ENCODE peak calls at places on chromosome 3, in nine cellular contexts. W is HepG2, S is PC-3, E is MM.1S, I is GM23248, M is fibroblast of lung, U is IMR-90, D is H9, V is endodermal cell. Y is an unnamed sample. For H3K27me3 and H3K4me1, the result is how much of the 10 kb centered on the place peaks cover.

GRCh38 chr3:107446706-107447105 is 69.5 kb downstream of the CCDC54 start:
- DNase-seq in W (no peak), S (no peak), E (no peak), I (no peak), M (no peak), U (no peak), D (no peak), V (no peak), Y (no peak)

GRCh38 chr3:37904614-37905047 is 43.0 kb downstream of the CTDSPL start:
- DNase-seq in W (no peak), S (no peak), E (no peak), I (peak), M (peak), U (peak), D (no peak), V (no peak), Y (no peak)

GRCh38 chr3:105228696-105229095 is 138.0 kb upstream of the ALCAM start:
- DNase-seq in W (no peak), S (peak), E (no peak), I (no peak), M (peak), U (no peak), D (no peak), V (no peak), Y (no peak)

GRCh38 chr3:190911382-190911781 is 48.9 kb upstream of the GMNC start:
- DNase-seq in W (no peak), S (no peak), E (no peak), I (no peak), M (no peak), U (no peak), D (no peak), V (peak), Y (no peak)

GRCh38 chr3:187955076-187955952 is 198.6 kb upstream of the LPP start:
- DNase-seq in W (peak), S (peak), E (no peak), I (peak), M (peak), U (peak), D (no peak), V (no peak), Y (peak)

GRCh38 chr3:23805881-23806321 is at the start of gene UBE2E1:
- DNase-seq in W (peak), S (peak), E (peak), I (peak), M (peak), U (peak), D (peak), V (no peak), Y (peak)

GRCh38 chr3:4531478-4532025 is 38.4 kb downstream of the ITPR1 start:
- DNase-seq in W (no peak), S (peak), E (no peak), I (no peak), M (peak), U (peak), D (no peak), V (peak), Y (no peak)

GRCh38 chr3:43218921-43219320 is 67.4 kb upstream of the SNRK start:
- DNase-seq in W (no peak), S (no peak), E (no peak), I (no peak), M (no peak), U (no peak), D (no peak), V (no peak), Y (no peak)

GRCh38 chr3:111237906-111238305 is 166.3 kb downstream of the NECTIN3 start:
- DNase-seq in W (no peak), S (peak), E (no peak), I (no peak), M (peak), U (no peak), D (no peak), V (no peak), Y (no peak)

GRCh38 chr3:44419923-44420650 is 57.4 kb downstream of the ZNF445 start:
- DNase-seq in W (no peak), S (no peak), E (no peak), I (no peak), M (no peak), U (no peak), D (no peak), V (peak), Y (no peak)
- H3K27me3 ChIP-seq in W (under half), S (under half), E (under half), I (under half), M (under half), U (under half), D (under half), V (under half), Y (under half)

DNA sequence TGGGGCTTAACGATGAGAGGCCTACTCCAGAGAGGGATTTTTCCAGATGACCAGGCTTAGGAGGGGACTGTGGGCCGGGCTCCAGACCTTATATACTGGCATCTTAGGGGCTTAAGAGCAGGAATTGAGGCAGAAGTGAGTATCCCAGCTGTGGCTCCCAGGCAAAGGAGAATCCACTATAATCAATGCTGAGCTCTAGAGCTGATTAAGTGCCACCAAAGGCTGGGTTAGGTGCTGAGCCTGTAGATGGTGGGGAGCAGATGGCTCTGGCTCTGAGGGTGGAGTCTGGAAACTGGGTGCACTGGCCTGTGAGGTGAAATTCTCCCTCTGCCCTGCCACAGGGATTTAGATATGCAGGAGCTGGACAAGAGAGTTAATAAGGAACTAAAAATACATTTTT is 23.2 kb downstream of the IRAK2 start:
- DNase-seq in W (no peak), S (no peak), E (no peak), I (no peak), M (no peak), U (no peak), D (no peak), V (no peak), Y (no peak)
- H3K4me1 ChIP-seq in W (under half), S (under half), E (under half), I (under half), M (under half), U (under half), D (under half), V (under half), Y (under half)

DNA sequence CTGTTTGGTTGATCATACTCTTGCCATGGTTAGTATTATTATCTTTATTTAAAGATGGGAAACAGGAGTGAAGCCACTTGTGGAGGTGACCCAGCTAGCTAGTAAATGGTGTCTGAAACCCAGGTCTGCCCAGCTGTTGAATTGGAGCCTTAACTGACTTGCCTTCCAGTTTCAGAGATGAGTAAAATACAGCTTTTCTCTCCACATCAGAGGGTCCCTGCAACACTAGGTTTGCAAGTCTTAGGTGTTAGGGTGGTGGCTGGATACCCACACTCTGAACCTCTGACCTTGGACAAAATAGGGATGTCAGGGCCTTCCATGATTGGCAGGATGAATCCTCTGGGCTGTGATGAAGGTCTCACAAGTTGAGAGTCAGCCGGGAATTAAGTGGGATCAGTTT is 4.1 kb downstream of the FLNB start:
- DNase-seq in W (no peak), S (no peak), E (no peak), I (no peak), M (no peak), U (no peak), D (no peak), V (peak), Y (no peak)
- H3K9ac ChIP-seq in W (no peak), S (no peak), E (no peak), I (no peak), M (no peak), U (no peak), D (no peak), V (peak), Y (no peak)

GRCh38 chr3:172447611-172448579 is at the start of gene GHSR:
- DNase-seq in W (no peak), S (no peak), E (no peak), I (no peak), M (no peak), U (no peak), D (peak), V (peak), Y (no peak)

GRCh38 chr3:172449468-172450149 is 1.4 kb upstream of the GHSR start:
- DNase-seq in W (no peak), S (no peak), E (no peak), I (peak), M (peak), U (peak), D (peak), V (peak), Y (peak)

GRCh38 chr3:172454180-172454579 is 5.9 kb upstream of the GHSR start:
- DNase-seq in W (no peak), S (peak), E (no peak), I (peak), M (no peak), U (no peak), D (no peak), V (no peak), Y (no peak)

GRCh38 chr3:172446198-172446597 is 2.1 kb downstream of the GHSR start:
- DNase-seq in W (no peak), S (peak), E (no peak), I (no peak), M (no peak), U (no peak), D (no peak), V (no peak), Y (no peak)

DNA sequence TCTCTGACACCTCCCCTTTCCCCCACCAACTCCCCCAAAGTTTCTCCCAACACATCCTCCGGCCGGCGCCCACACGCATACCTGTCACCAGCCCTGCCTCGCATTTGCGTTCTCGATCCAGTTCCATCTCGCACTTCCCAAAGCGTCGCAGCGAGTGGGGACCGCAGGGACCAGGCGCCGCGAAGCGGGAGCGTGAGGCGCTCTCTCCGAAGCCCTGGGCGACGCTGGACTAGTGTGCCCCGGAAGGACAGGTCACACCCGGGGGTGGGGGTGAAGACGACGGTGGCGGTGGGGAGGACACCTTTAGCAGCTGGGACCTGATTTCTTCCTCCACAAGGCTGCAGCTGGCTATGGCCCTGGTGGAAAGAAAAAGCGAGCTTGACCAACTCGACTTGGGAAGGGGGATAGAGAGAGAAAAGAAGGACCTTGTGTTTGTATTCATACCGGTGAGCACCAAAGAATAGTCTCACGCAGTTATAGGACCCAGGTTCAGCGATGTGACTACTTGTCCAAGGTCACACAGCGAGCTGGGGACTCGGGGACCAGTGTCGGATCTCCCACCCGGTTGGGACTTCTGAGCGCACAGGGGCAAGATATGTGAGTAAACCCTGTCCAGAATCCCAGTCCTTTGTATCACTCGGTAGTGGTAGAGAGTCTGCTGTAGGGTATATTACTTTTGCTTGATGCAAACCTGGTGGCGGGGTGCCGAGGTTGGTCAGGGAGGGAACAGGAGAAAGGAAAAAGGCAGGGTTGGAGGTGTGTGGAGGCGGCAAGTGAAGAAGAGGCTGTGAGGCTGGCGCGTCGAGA is 608 bp upstream of the GHSR start:
- DNase-seq in W (no peak), S (no peak), E (no peak), I (no peak), M (no peak), U (no peak), D (peak), V (peak), Y (no peak)
- H3K27me3 ChIP-seq in W (under half), S (under half), E (under half), I (half or more), M (under half), U (under half), D (under half), V (half or more), Y (under half)

GRCh38 chr3:112297714-112298113 is 3.7 kb upstream of the SLC9C1 start:
- DNase-seq in W (no peak), S (no peak), E (peak), I (no peak), M (no peak), U (no peak), D (no peak), V (no peak), Y (no peak)

GRCh38 chr3:112289011-112289410 is 5.0 kb downstream of the SLC9C1 start:
- DNase-seq in W (no peak), S (no peak), E (no peak), I (no peak), M (no peak), U (no peak), D (no peak), V (no peak), Y (no peak)

GRCh38 chr3:112298781-112299180 is 4.8 kb upstream of the SLC9C1 start:
- DNase-seq in W (no peak), S (no peak), E (no peak), I (no peak), M (no peak), U (no peak), D (no peak), V (no peak), Y (no peak)

DNA sequence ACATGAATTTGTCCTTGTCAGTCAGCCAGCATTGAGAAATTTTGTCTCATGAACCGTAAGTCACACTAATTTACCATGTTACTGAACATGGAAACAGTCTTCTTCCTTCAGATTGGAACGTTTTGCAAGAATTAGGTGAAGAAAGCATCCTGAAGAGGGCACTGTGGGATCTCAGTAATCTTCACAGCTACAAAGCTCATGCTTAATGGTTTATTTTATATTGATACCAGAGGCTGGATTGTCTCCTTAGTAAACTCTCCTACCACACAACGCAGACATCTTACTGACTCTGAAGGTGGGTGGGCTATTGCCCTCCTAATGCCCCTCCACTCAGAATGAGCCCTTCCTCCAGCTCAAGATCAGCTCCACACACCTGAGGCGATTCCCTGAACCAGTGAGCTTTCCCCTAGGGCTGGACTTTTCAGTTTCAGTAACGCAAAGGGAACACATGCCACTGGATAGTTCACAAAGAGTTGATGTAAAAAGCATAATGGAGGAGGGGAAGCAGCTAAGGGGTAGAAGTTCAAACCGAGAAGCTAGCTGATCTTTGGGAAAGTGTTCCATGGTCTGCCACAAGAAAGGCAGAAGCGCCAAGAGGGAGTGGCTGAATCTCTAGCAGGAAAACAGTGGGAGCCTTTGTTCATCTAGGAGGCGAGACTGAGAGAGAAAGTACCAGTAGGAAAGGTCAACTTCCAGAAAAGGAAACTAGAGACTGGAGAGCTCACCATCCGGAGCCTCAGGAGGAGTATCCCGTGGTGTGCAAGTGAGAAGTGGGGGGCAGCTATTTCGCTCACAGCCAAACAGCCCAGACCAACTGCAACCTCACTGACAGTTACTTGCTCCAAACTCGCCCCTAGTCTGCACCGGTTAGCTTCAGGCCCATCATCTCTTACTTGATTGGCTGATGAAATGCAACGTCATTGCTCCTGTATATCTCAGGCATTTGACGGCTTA is at the start of gene SLC9C1:
- DNase-seq in W (peak), S (peak), E (peak), I (peak), M (peak), U (peak), D (peak), V (peak), Y (peak)
- H3K4me1 ChIP-seq in W (under half), S (under half), E (under half), I (under half), M (under half), U (under half), D (under half), V (under half), Y (under half)

GRCh38 chr3:76181213-76181612 is 395.9 kb upstream of the ZNF717 start:
- DNase-seq in W (no peak), S (no peak), E (no peak), I (no peak), M (no peak), U (no peak), D (no peak), V (no peak), Y (no peak)
- H3K9ac ChIP-seq in W (no peak), S (no peak), E (no peak), I (no peak), M (no peak), U (no peak), D (no peak), V (no peak), Y (no peak)

DNA sequence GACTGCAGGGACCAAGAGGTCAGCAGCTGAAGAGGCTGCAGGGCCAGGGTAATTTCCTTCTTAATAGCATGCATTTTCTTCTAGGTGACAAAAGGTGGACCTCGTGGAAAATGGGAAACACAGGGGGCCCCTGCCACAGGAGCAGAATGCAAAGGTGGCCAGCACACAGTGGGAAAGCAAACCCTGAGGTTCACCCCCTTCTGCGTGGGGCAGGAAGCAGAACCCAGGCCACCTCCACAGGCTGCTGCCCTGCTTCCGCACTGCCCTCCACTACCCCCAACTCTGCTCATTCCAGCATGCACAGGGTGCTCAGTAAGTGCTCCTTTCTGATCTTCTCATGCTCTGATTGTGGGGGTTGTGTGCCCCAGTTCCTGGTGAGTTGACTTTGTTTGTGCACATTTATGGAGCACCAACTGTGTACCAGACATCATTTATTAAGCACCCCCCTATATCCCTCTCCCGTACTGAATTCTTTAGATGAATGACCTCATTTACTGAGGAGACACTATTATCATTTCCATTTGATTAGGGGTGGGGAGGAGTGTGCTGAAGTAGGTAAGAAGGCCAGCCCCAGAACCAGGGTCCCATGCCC is 12.7 kb upstream of the FGD5 start:
- DNase-seq in W (no peak), S (no peak), E (no peak), I (no peak), M (no peak), U (no peak), D (no peak), V (no peak), Y (no peak)
- H3K27me3 ChIP-seq in W (under half), S (under half), E (under half), I (under half), M (under half), U (under half), D (under half), V (under half), Y (under half)

DNA sequence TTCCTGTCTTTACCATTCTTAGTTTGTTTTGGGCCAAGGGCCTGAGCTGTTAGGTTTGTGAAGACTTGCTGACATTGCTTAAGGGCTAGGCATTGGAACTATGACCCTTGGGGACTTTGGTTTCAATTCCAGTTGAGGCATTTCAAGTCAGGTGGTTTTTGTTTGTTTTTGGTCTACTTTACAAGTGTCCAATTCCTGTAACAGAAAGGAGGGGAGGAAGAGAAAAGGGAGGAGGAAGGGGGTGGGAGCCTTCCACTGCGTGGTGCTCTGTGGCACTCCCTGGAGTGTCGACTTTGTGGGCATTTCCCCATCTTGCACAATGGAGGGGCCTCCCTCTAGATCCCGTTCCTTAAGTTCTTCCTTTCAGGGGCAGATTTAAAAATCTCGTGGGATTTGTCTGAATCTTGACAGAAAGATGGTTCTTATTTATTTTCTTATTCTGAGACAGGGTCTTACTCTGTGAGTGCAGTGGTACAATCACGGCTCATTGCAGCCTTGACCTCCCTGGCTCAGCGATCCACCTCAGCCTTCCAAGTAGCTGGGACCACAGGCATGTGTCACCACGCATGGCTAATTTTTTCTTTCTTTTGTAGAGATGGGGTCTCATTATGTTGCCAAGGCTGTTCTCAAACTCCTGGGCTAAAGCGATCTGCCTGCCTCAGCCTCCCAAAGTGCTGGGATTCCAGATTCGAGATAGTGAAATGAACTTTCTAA is 59.5 kb upstream of the RYK start:
- DNase-seq in W (peak), S (peak), E (peak), I (no peak), M (peak), U (no peak), D (no peak), V (no peak), Y (peak)
- H3K4me1 ChIP-seq in W (half or more), S (half or more), E (under half), I (half or more), M (under half), U (under half), D (under half), V (under half), Y (half or more)

DNA sequence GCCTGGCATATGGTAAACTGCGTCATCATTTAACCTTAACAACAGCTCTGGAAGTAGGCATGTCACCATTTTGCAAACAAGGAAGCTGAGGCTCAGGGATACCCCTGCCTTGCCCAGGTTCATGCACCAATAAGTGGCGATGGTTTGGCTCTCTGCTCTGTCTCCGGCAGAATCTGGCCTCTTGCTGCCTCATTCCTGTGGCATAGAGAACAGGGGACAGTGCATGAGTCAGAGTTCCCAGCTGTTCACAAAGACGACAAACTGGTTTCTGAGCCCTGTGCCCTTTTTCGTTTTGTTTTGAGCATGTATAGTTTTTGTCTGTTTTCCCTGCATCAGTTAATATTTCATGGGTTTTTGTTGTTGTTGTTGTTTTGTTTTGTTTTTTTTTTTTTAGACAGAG is 236.8 kb downstream of the OPA1 start:
- DNase-seq in W (no peak), S (peak), E (no peak), I (peak), M (peak), U (peak), D (no peak), V (peak), Y (peak)
- H3K9ac ChIP-seq in W (no peak), S (no peak), E (no peak), I (no peak), M (no peak), U (no peak), D (no peak), V (no peak), Y (no peak)